ENCODE peak calls at places on chromosomes 11 and 22, in four cellular contexts. J is HCT116, X is A549, E is NB4. V is an unnamed sample.
A peak's percentile ranks its signal among the peaks of the same experiment; 100 is the strongest.

GRCh38 chr11:16266021-16266420 is 90.3 kb downstream of the SOX6 start:
- DNase-seq in J (no peak), X (no peak), E (no peak), V (no peak)

GRCh38 chr22:19675428-19675827 is 38.9 kb upstream of the SEPTIN5 start:
- DNase-seq in J (no peak), X (no peak), E (no peak), V (no peak)

GRCh38 chr22:44049369-44050231 is 25.5 kb downstream of the PARVB start:
- DNase-seq in J (no peak), X (no peak), E (no peak), V (no peak)

GRCh38 chr22:49536571-49537131 is 291.0 kb downstream of the BRD1 start:
- DNase-seq in J (no peak), X (no peak), E (no peak), V (no peak)

GRCh38 chr11:33531743-33532181 is 168.9 kb downstream of the C11orf91 start:
- DNase-seq in J (no peak), X (no peak), E (no peak), V (peak; percentile 77)

GRCh38 chr11:73961321-73961720 is 10.5 kb downstream of the DNAJB13 start:
- DNase-seq in J (no peak), X (no peak), E (no peak), V (no peak)

GRCh38 chr11:62427630-62428233 is 8.9 kb downstream of the SCGB1A1 start:
- DNase-seq in J (no peak), X (no peak), E (peak; percentile 89), V (no peak)

GRCh38 chr11:41878158-41878557 is 418.7 kb upstream of the LRRC4C start:
- DNase-seq in J (no peak), X (no peak), E (no peak), V (no peak)

GRCh38 chr11:118263694-118264567 is at the start of gene MPZL2:
- DNase-seq in J (peak; percentile 65), X (no peak), E (peak; percentile 8), V (no peak)

GRCh38 chr11:112113539-112114457 is 27.1 kb downstream of the SDHD start:
- DNase-seq in J (peak; percentile 49), X (peak; percentile 31), E (peak; percentile 62), V (no peak)

GRCh38 chr11:14309425-14310192 is 49.4 kb downstream of the RRAS2 start:
- DNase-seq in J (no peak), X (no peak), E (no peak), V (no peak)

GRCh38 chr11:3894128-3894731 is 38.8 kb downstream of the STIM1 start:
- DNase-seq in J (no peak), X (no peak), E (peak; percentile 99), V (no peak)

GRCh38 chr22:27241430-27242110 is 560.0 kb downstream of the MN1 start:
- DNase-seq in J (no peak), X (no peak), E (no peak), V (no peak)

GRCh38 chr11:67435727-67436458 is 1.6 kb downstream of the PTPRCAP start:
- DNase-seq in J (no peak), X (no peak), E (no peak), V (no peak)

GRCh38 chr11:67435031-67435726 is 2.3 kb downstream of the PTPRCAP start:
- DNase-seq in J (no peak), X (no peak), E (peak; percentile 51), V (no peak)

GRCh38 chr11:67436459-67437081 is 912 bp downstream of the PTPRCAP start:
- DNase-seq in J (no peak), X (no peak), E (peak; percentile 96), V (no peak)

GRCh38 chr11:67438121-67438902 is 830 bp upstream of the PTPRCAP start:
- DNase-seq in J (no peak), X (no peak), E (peak; percentile 92), V (no peak)

DNA sequence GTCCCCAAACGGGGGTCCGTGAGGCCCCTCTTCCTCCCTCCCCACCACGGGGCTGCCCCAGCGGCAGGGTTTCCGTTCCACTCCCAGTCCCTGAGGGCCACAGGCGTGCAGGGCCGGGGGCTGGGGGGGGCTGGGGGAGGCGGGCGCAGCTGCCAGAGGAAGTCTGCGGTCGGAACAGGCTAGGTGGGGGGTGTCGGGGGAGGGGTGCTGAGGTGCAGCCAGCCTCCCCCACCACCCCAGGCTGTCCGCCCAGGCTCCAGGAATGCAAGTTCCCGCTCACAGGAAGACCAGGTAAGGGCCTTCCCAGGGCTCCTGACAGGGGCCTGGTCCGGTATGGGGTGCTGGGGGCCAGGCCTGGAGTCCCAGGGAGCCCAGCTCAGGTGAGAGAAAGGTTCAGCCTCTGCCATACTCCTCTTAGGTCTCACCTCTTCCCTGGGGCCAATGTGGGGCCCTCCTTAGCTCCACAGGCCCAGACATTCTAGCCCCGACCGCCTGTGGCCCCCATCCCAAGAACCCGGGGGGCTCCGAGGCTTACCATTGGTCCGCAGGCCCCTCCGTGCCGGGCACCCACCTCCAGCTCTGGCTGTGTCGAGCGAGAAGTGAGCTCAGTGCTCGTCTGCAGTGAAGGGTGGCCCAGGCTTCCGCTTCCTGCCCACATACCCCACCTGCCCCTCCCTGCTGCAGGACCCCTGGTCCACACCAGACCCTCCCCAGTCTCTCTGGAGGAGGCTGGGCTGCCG is at the start of gene PTPRCAP:
- DNase-seq in J (no peak), X (no peak), E (peak; percentile 96), V (no peak)
- TF ChIP-seq POLR2A in J (no peak), X (no peak), E (peak; percentile 96), V (no peak)

GRCh38 chr11:9568854-9569587 is 4.4 kb upstream of the WEE1 start:
- DNase-seq in J (peak; percentile 59), X (peak; percentile 50), E (peak; percentile 24), V (peak; percentile 38)
- TF ChIP-seq POLR2A in J (no peak), X (no peak), E (no peak), V (no peak)

GRCh38 chr11:65524010-65524746 is 705 bp upstream of the SCYL1 start:
- DNase-seq in J (no peak), X (no peak), E (no peak), V (no peak)

GRCh38 chr11:65525659-65526480 is 987 bp downstream of the SCYL1 start:
- DNase-seq in J (no peak), X (no peak), E (no peak), V (no peak)

GRCh38 chr11:65522640-65523322 is 2.1 kb upstream of the SCYL1 start:
- DNase-seq in J (no peak), X (no peak), E (peak; percentile 85), V (no peak)

GRCh38 chr11:65526744-65527143 is 1.9 kb downstream of the SCYL1 start:
- DNase-seq in J (no peak), X (no peak), E (no peak), V (no peak)

GRCh38 chr11:65524747-65525658 is at the start of gene SCYL1:
- DNase-seq in J (no peak), X (peak; percentile 53), E (peak; percentile 79), V (no peak)
- TF ChIP-seq POLR2A in J (no peak), X (peak; percentile 44), E (peak; percentile 69), V (peak; percentile 56)

GRCh38 chr11:2437516-2437915 is 6.8 kb downstream of the TRPM5 start:
- DNase-seq in J (no peak), X (no peak), E (no peak), V (no peak)

GRCh38 chr11:2440646-2441045 is 3.7 kb downstream of the TRPM5 start:
- DNase-seq in J (no peak), X (no peak), E (peak; percentile 28), V (no peak)

GRCh38 chr11:2441171-2441570 is 3.1 kb downstream of the TRPM5 start:
- DNase-seq in J (no peak), X (no peak), E (no peak), V (no peak)

GRCh38 chr11:2442554-2442953 is 1.8 kb downstream of the TRPM5 start:
- DNase-seq in J (no peak), X (no peak), E (no peak), V (no peak)

DNA sequence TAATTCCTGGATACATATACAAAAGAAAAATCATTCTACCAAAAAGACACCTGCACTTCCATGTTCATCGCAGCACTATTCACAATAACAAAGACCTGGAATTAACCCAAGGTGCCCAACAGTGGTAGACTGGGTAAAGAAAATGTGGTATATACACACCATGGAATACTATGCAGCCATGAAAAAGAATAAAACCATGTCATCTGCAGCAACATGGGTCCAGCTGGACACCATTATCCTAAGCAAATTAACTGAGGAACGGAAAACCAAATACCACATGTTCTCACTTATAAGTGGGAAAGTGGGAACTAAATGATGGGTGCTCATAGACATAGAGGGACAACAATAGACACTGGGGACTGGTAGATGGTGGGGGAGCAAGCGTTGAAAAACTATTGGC is 4.5 kb downstream of the TRPM5 start:
- DNase-seq in J (no peak), X (no peak), E (no peak), V (no peak)
- TF ChIP-seq POLR2A in J (no peak), X (no peak), E (no peak), V (no peak)

GRCh38 chr11:57711414-57712255 is at the start of gene MED19:
- DNase-seq in J (peak; percentile 94), X (peak; percentile 75), E (peak; percentile 83), V (peak; percentile 52)
- TF ChIP-seq POLR2A in J (no peak), X (peak; percentile 57), E (no peak), V (peak; percentile 50)

DNA sequence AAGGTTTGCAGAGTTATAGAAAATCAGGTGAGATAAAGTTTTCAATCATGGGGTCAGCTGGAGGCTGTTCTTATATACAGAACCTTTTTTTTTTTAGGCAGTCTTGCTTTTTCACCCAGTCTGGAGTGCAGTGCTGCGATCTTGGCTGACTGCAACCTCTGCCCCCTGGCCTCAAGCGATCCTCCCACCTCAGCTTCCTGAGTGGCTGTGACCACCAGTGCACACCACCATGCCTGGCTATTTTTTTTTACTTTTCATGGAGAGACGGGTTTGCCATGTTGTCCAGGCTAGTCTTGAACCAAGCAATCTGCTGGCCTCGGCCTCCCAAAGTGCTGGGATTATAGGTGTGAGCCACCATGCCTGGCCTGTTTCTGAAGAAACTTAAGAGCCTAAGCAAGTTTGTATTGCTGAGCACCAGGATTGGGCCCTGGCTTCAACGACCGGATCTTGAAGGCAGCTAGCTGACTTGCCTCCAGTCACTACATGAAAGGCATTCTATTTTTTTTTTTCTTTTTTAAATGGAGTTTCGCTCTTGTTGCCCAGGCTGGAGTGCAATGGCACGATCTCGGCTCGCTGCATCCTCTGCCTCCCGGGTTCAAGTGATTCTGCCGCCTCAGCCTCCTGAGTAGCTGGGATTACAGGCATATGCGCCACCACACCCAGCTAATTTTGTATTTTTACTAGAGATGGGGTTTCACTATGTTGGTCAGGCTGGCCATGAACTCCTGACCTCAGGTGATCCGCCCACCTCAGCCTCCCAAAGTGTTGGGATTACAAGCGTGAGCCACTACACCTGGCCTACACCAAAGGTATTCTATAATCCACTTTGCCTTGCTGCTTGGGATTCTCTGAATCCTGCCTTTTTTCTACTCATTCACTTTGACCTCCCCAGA is 7.6 kb downstream of the XBP1 start:
- DNase-seq in J (no peak), X (no peak), E (peak; percentile 62), V (no peak)
- TF ChIP-seq POLR2A in J (no peak), X (no peak), E (no peak), V (no peak)